ENCODE peak calls at places on chromosomes 1 and 21, in eight cellular contexts. F is activated CD8-positive, alpha-beta T cell treated with anti-CD3 and anti-CD28 coated beads for 36 hours; D is ELF-1; J is left ventricle myocardium inferior; W is C1 segment of cervical spinal cord; Q is activated naive CD4-positive, alpha-beta T cell treated with anti-CD3 and anti-CD28 coated beads, Interleukin-2, amount 50 U/mL, for 72 hours; K is stimulated activated CD4-positive, alpha-beta T cell treated with anti-CD3 and anti-CD28 coated beads, Interleukin-12 subunit alpha, Interleukin-12 subunit beta, amount 100 ng/mL, for 48 hours; O is substantia nigra. S is an unnamed sample.

GRCh38 chr1:220487297-220487820 is 40.6 kb upstream of the MARK1 start:
- DNase-seq in F (peak), K (peak), W (no peak), Q (no peak), D (peak), J (no peak), O (no peak), S (peak)

GRCh38 chr21:32698286-32698685 is 29.5 kb downstream of the SYNJ1 start:
- DNase-seq in O (no peak), J (no peak), F (no peak), Q (no peak), K (no peak), W (no peak), D (no peak), S (no peak)

GRCh38 chr1:31745898-31746668 is 18.1 kb downstream of the ADGRB2 start:
- DNase-seq in O (no peak), F (no peak), J (no peak), D (no peak), Q (no peak), K (no peak), W (no peak), S (no peak)

GRCh38 chr1:87252406-87252805 is 76.3 kb upstream of the LMO4 start:
- DNase-seq in D (no peak), W (no peak), J (no peak), F (no peak), O (no peak), K (no peak), Q (no peak), S (no peak)

GRCh38 chr1:77661696-77662095 is 20.8 kb downstream of the ZZZ3 start:
- DNase-seq in J (no peak), D (no peak), Q (no peak), W (no peak), K (no peak), F (no peak), O (no peak), S (no peak)

GRCh38 chr1:67339623-67340343 is 32.1 kb downstream of the IL12RB2 start:
- DNase-seq in D (no peak), Q (peak), F (peak), W (no peak), J (no peak), K (peak), O (no peak), S (no peak)

GRCh38 chr1:59062743-59063142 is 234.2 kb upstream of the FGGY start:
- DNase-seq in F (peak), Q (no peak), K (no peak), W (no peak), O (no peak), J (no peak), D (no peak), S (no peak)

GRCh38 chr21:36733857-36734256 is 34.9 kb downstream of the SIM2 start:
- DNase-seq in O (no peak), W (no peak), F (no peak), D (no peak), K (no peak), Q (no peak), J (no peak), S (no peak)

GRCh38 chr1:7491089-7491817 is 279.8 kb upstream of the VAMP3 start:
- DNase-seq in O (no peak), K (no peak), F (no peak), D (no peak), W (no peak), Q (no peak), J (no peak), S (no peak)

GRCh38 chr1:201126832-201127754 is at the start of gene ASCL5:
- DNase-seq in J (no peak), W (no peak), F (no peak), D (peak), O (no peak), Q (no peak), K (no peak), S (no peak)

GRCh38 chr21:35559128-35559831 is 501.0 kb downstream of the SETD4 start:
- DNase-seq in O (no peak), W (no peak), Q (no peak), F (no peak), J (no peak), K (no peak), D (no peak), S (no peak)

GRCh38 chr1:36843906-36844610 is 190.3 kb downstream of the GRIK3 start:
- DNase-seq in D (no peak), J (no peak), F (no peak), W (no peak), K (no peak), Q (no peak), O (no peak), S (no peak)

GRCh38 chr21:32073593-32073992 is 200.8 kb downstream of the HUNK start:
- DNase-seq in J (no peak), K (no peak), W (no peak), O (no peak), Q (no peak), F (no peak), D (no peak), S (no peak)

GRCh38 chr1:66025188-66025587 is 232.5 kb downstream of the PDE4B start:
- DNase-seq in O (no peak), W (no peak), Q (no peak), D (no peak), F (no peak), K (no peak), J (no peak), S (no peak)